ENCODE peak calls at places on chromosomes 12 and 14, in eight cellular contexts. U is NCI-H460; Z is fibroblast of mammary gland; Y is sigmoid colon; O is mesothelial cell of epicardium; X is activated T-cell treated with anti-CD3 and anti-CD28 coated beads, Interleukin-2, amount 50 U/mL, for 72 hours; C is cardiac fibroblast; L is DMS153. S is an unnamed sample.

GRCh38 chr14:77098470-77099353 is 654 bp downstream of the CIPC start:
- DNase-seq in U (no peak), Z (no peak), Y (peak; percentile 91), O (peak; percentile 23), X (peak; percentile 41), C (no peak), L (no peak), S (peak; percentile 31)

GRCh38 chr12:113525066-113525465 is 53.4 kb upstream of the LHX5 start:
- DNase-seq in U (no peak), Z (no peak), Y (no peak), O (no peak), X (no peak), C (no peak), L (no peak), S (no peak)

GRCh38 chr14:102590667-102591099 is 1.8 kb upstream of the RCOR1 start:
- DNase-seq in U (no peak), Z (peak; percentile 64), Y (no peak), O (no peak), X (no peak), C (peak; percentile 70), L (no peak), S (no peak)

GRCh38 chr14:79581912-79582576 is 629.3 kb downstream of the DIO2 start:
- DNase-seq in U (peak; percentile 32), Z (peak; percentile 28), Y (no peak), O (no peak), X (no peak), C (no peak), L (no peak), S (no peak)

GRCh38 chr12:108637631-108638030 is 3.9 kb upstream of the SELPLG start:
- DNase-seq in U (no peak), Z (no peak), Y (peak; percentile 36), O (no peak), X (no peak), C (no peak), L (no peak), S (no peak)

GRCh38 chr14:83828406-83828805 is 1701.5 kb upstream of the FLRT2 start:
- DNase-seq in U (no peak), Z (no peak), Y (no peak), O (no peak), X (no peak), C (no peak), L (no peak), S (no peak)

GRCh38 chr12:46470975-46471374 is 98.4 kb upstream of the SLC38A2 start:
- DNase-seq in U (no peak), Z (peak; percentile 56), Y (no peak), O (no peak), X (no peak), C (no peak), L (no peak), S (no peak)

GRCh38 chr14:87745507-87746118 is 247.4 kb downstream of the GALC start:
- DNase-seq in U (peak; percentile 44), Z (peak; percentile 53), Y (no peak), O (no peak), X (peak; percentile 6), C (peak; percentile 25), L (no peak), S (peak; percentile 22)

GRCh38 chr14:77641207-77641533 is 24.7 kb upstream of the SPTLC2 start:
- DNase-seq in U (no peak), Z (no peak), Y (no peak), O (no peak), X (no peak), C (peak; percentile 5), L (no peak), S (no peak)

GRCh38 chr14:91227183-91227628 is 17.3 kb downstream of the GPR68 start:
- DNase-seq in U (no peak), Z (no peak), Y (no peak), O (no peak), X (no peak), C (no peak), L (no peak), S (peak; percentile 58)

GRCh38 chr12:49133014-49133413 is 1.8 kb upstream of the TUBA1B start:
- DNase-seq in U (no peak), Z (no peak), Y (no peak), O (no peak), X (no peak), C (no peak), L (no peak), S (no peak)

GRCh38 chr12:13228579-13228978 is 32.1 kb downstream of the EMP1 start:
- DNase-seq in U (no peak), Z (no peak), Y (no peak), O (no peak), X (no peak), C (no peak), L (no peak), S (no peak)

GRCh38 chr14:72275242-72275641 is 343.0 kb downstream of the RGS6 start:
- DNase-seq in U (no peak), Z (no peak), Y (no peak), O (no peak), X (no peak), C (no peak), L (no peak), S (no peak)

GRCh38 chr14:87712386-87713113 is 280.4 kb downstream of the GALC start:
- DNase-seq in U (no peak), Z (peak; percentile 2), Y (no peak), O (no peak), X (no peak), C (no peak), L (no peak), S (no peak)